ENCODE peak calls at places on chromosomes 13 and 19, in four cellular contexts. O is neural crest cell, G is H9, L is fibroblast of pulmonary artery. W is an unnamed sample.

GRCh38 chr13:99970761-99971575 is 599 bp downstream of the ZIC5 start:
- DNase-seq in O (no peak), G (peak), L (no peak), W (no peak)

GRCh38 chr13:111210488-111210887 is 95.4 kb downstream of the ARHGEF7 start:
- DNase-seq in O (no peak), G (peak), L (peak), W (peak)

GRCh38 chr13:29162638-29163037 is 342.5 kb downstream of the MTUS2 start:
- DNase-seq in O (no peak), G (no peak), L (no peak), W (no peak)

GRCh38 chr19:40590464-40591265 is 10.5 kb upstream of the LTBP4 start:
- DNase-seq in O (no peak), G (no peak), L (no peak), W (no peak)

GRCh38 chr19:49338691-49339363 is 3.6 kb downstream of the CD37 start:
- DNase-seq in O (peak), G (peak), L (peak), W (peak)

GRCh38 chr19:31706131-31706530 is 356.9 kb upstream of the TSHZ3 start:
- DNase-seq in O (no peak), G (no peak), L (no peak), W (no peak)

GRCh38 chr19:38389101-38389925 is 816 bp downstream of the SPRED3 start:
- DNase-seq in O (peak), G (peak), L (peak), W (peak)

GRCh38 chr13:66528903-66529576 is 701.1 kb downstream of the PCDH9 start:
- DNase-seq in O (no peak), G (no peak), L (no peak), W (no peak)

GRCh38 chr19:5255602-5256231 is 84.9 kb downstream of the PTPRS start:
- DNase-seq in O (no peak), G (no peak), L (no peak), W (no peak)

GRCh38 chr13:97621631-97622030 is 187.7 kb downstream of the RAP2A start:
- DNase-seq in O (peak), G (peak), L (no peak), W (no peak)

GRCh38 chr19:43532962-43533545 is at the start of gene ZNF575:
- DNase-seq in O (peak), G (peak), L (peak), W (peak)

GRCh38 chr19:3783660-3784584 is 2.3 kb downstream of the MATK start:
- DNase-seq in O (no peak), G (peak), L (no peak), W (no peak)

GRCh38 chr13:42883771-42884170 is 102.4 kb downstream of the FAM216B start:
- DNase-seq in O (no peak), G (no peak), L (peak), W (peak)

GRCh38 chr13:40668335-40668734 is 1.9 kb upstream of the FOXO1 start:
- DNase-seq in O (no peak), G (peak), L (no peak), W (no peak)

GRCh38 chr19:33039108-33039599 is 25.5 kb downstream of the RHPN2 start:
- DNase-seq in O (no peak), G (no peak), L (no peak), W (no peak)

GRCh38 chr19:56643460-56643763 is 453 bp downstream of the SMIM17 start:
- DNase-seq in O (no peak), G (no peak), L (no peak), W (no peak)

GRCh38 chr13:98344392-98344791 is 167.3 kb upstream of the RNF113B start:
- DNase-seq in O (no peak), G (no peak), L (no peak), W (no peak)

GRCh38 chr19:42252365-42253244 is 2.3 kb downstream of the ERF start:
- DNase-seq in O (peak), G (no peak), L (peak), W (peak)

GRCh38 chr19:38706792-38707511 is 37.3 kb downstream of the CAPN12 start:
- DNase-seq in O (no peak), G (peak), L (no peak), W (no peak)

GRCh38 chr19:6663236-6664187 is 6.4 kb downstream of the TNFSF14 start:
- DNase-seq in O (no peak), G (no peak), L (no peak), W (no peak)

GRCh38 chr19:52138614-52139290 is 986 bp downstream of the ZNF616 start:
- DNase-seq in O (peak), G (peak), L (peak), W (peak)

GRCh38 chr13:23715092-23715761 is 145.0 kb downstream of the TNFRSF19 start:
- DNase-seq in O (no peak), G (no peak), L (no peak), W (no peak)

GRCh38 chr19:47994209-47994802 is at the start of gene ELSPBP1:
- DNase-seq in O (no peak), G (no peak), L (no peak), W (no peak)

GRCh38 chr13:59261928-59262488 is 901.7 kb downstream of the DIAPH3 start:
- DNase-seq in O (peak), G (peak), L (peak), W (no peak)
- TF ChIP-seq CTCF in O (peak), G (peak), L (peak), W (peak)

GRCh38 chr19:18301718-18302111 is 20.3 kb upstream of the JUND start:
- DNase-seq in O (no peak), G (no peak), L (no peak), W (no peak)
- TF ChIP-seq CTCF in O (no peak), G (no peak), L (no peak), W (no peak)

DNA sequence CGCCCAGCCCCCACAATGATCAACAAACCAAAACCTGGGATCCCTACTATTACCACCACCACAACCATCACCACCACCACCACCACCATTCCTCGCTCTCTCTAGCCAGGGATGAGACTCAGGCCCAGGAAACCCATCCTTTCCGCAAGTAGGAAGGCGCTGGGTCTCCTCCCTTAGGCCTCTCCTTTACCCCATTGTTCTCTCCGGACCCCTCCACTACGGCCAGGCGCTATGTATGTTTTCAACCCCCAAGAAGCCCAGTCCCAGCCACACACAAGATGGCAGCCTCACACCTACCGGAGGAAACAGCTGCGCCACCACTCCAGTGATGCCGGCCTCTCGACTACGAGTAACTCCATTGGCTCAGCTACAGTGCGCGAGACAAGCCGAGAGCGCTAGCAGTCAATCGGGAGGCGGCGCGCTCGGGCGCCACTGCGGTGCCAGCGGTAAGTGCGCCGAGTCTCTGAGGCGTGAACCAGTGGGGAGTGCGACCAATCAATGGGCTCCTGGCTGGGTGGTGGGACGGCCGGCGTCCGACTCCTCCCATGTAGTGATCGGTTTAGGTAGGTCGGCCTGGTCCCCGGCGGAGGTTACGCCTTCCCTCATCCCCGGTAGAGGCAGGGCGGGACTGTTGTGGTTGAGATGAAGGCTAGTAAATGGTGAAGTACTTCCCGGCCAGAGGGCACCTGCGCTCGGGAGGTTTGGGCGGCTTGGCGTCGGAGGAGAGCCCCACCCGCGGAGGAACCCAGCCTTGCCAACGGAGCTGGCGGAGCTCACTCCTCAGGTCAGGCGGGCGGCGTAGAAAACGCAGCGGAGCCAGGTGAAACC is at the start of the genes CAB39L and SETDB2:
- DNase-seq in O (peak), G (peak), L (peak), W (peak)
- TF ChIP-seq CTCF in O (peak), G (peak), L (peak), W (peak)

GRCh38 chr13:53405616-53406015 is 377.0 kb downstream of the OLFM4 start:
- DNase-seq in O (peak), G (peak), L (no peak), W (no peak)
- TF ChIP-seq CTCF in O (peak), G (peak), L (no peak), W (no peak)

GRCh38 chr19:29552454-29553280 is 26.9 kb downstream of the VSTM2B start:
- DNase-seq in O (no peak), G (peak), L (no peak), W (no peak)
- TF ChIP-seq CTCF in O (no peak), G (no peak), L (no peak), W (no peak)

DNA sequence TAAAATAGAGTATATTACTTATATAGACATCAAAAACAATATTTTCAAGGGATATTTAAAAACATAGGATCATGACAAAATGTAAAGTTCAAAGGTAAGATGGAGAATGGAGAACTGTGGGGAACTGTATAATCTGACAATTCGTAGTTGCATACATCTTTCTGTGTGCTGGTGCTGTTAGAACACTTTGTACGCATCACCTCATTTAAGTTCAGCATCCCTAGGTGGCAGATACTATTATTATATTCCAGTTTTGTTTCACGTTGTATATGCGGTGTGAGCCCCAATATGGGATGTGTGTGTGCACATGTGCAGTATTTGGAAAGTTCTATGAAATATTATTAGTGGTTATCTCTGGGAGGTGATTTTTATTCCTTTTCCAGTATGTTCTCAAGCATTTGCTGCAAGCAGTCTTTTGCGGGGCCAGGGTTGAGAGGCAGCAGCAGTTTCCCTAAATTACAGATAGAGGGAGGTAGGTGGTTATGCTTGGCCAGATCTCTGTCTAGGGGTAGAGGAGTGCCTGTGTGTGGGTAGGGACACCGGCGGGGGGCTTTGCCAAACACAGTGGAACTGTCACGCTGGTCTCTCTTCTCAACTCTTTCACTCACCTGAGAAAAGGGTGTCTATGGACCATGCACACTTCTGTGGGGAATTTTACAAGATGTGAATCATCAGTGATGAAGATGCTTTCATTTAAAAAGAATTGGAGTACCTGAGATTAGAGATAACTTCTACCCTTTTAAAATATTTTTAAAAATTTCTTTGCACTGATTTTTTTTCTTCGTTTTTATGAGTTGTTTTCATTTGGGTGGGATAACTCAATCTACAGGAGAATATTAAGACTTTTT is 55.6 kb upstream of the ALOX5AP start:
- DNase-seq in O (no peak), G (peak), L (peak), W (peak)
- TF ChIP-seq CTCF in O (peak), G (peak), L (peak), W (peak)

W was measured in astrocyte of the spinal cord.